ENCODE peak calls at places on chromosome 5, in eight cellular contexts. One of them, this sample, is unnamed.

GRCh38 chr5:154196955-154197652 is 6.6 kb downstream of the GALNT10 start:
- DNase-seq in progenitor cell of endocrine pancreas: no peak
- DNase-seq in heart left ventricle: no peak
- DNase-seq in GM10248: no peak
- DNase-seq in type B pancreatic cell: no peak
- DNase-seq in BJ: no peak
- DNase-seq in CD4-positive, alpha-beta T cell: no peak
- DNase-seq in AG09309: no peak
- DNase-seq in this sample: no peak

GRCh38 chr5:10145922-10146321 is 103.8 kb downstream of the ATPSCKMT start:
- DNase-seq in progenitor cell of endocrine pancreas: no peak
- DNase-seq in heart left ventricle: no peak
- DNase-seq in GM10248: no peak
- DNase-seq in type B pancreatic cell: no peak
- DNase-seq in BJ: no peak
- DNase-seq in CD4-positive, alpha-beta T cell: no peak
- DNase-seq in AG09309: peak; percentile 33
- DNase-seq in this sample: no peak

GRCh38 chr5:20514145-20514544 is 526.1 kb upstream of the CDH18 start:
- DNase-seq in progenitor cell of endocrine pancreas: no peak
- DNase-seq in heart left ventricle: no peak
- DNase-seq in GM10248: no peak
- DNase-seq in type B pancreatic cell: no peak
- DNase-seq in BJ: no peak
- DNase-seq in CD4-positive, alpha-beta T cell: no peak
- DNase-seq in AG09309: no peak
- DNase-seq in this sample: no peak

GRCh38 chr5:176619569-176620332 is 9.8 kb upstream of the GPRIN1 start:
- DNase-seq in progenitor cell of endocrine pancreas: no peak
- DNase-seq in heart left ventricle: no peak
- DNase-seq in GM10248: no peak
- DNase-seq in type B pancreatic cell: no peak
- DNase-seq in BJ: no peak
- DNase-seq in CD4-positive, alpha-beta T cell: no peak
- DNase-seq in AG09309: no peak
- DNase-seq in this sample: no peak

GRCh38 chr5:149434162-149435014 is 55.3 kb upstream of the IL17B start:
- DNase-seq in progenitor cell of endocrine pancreas: peak; percentile 45
- DNase-seq in heart left ventricle: no peak
- DNase-seq in GM10248: peak; percentile 74
- DNase-seq in type B pancreatic cell: no peak
- DNase-seq in BJ: no peak
- DNase-seq in CD4-positive, alpha-beta T cell: peak; percentile 58
- DNase-seq in AG09309: no peak
- DNase-seq in this sample: no peak

GRCh38 chr5:143106175-143106574 is 297.3 kb downstream of the NR3C1 start:
- DNase-seq in progenitor cell of endocrine pancreas: no peak
- DNase-seq in heart left ventricle: no peak
- DNase-seq in GM10248: no peak
- DNase-seq in type B pancreatic cell: no peak
- DNase-seq in BJ: no peak
- DNase-seq in CD4-positive, alpha-beta T cell: no peak
- DNase-seq in AG09309: peak; percentile 63
- DNase-seq in this sample: no peak

GRCh38 chr5:78647838-78648358 is 674 bp downstream of the LHFPL2 start:
- DNase-seq in progenitor cell of endocrine pancreas: no peak
- DNase-seq in heart left ventricle: peak; percentile 84
- DNase-seq in GM10248: peak; percentile 52
- DNase-seq in type B pancreatic cell: peak; percentile 72
- DNase-seq in BJ: no peak
- DNase-seq in CD4-positive, alpha-beta T cell: no peak
- DNase-seq in AG09309: no peak
- DNase-seq in this sample: peak; percentile 86

GRCh38 chr5:119049824-119050449 is 20.9 kb upstream of the DMXL1 start:
- DNase-seq in progenitor cell of endocrine pancreas: no peak
- DNase-seq in heart left ventricle: no peak
- DNase-seq in GM10248: no peak
- DNase-seq in type B pancreatic cell: no peak
- DNase-seq in BJ: no peak
- DNase-seq in CD4-positive, alpha-beta T cell: no peak
- DNase-seq in AG09309: peak; percentile 62
- DNase-seq in this sample: no peak

GRCh38 chr5:79225026-79225425 is 10.9 kb upstream of the JMY start:
- DNase-seq in progenitor cell of endocrine pancreas: no peak
- DNase-seq in heart left ventricle: no peak
- DNase-seq in GM10248: no peak
- DNase-seq in type B pancreatic cell: no peak
- DNase-seq in BJ: no peak
- DNase-seq in CD4-positive, alpha-beta T cell: no peak
- DNase-seq in AG09309: no peak
- DNase-seq in this sample: no peak

GRCh38 chr5:116614603-116614920 is 39.9 kb upstream of the SEMA6A start:
- DNase-seq in progenitor cell of endocrine pancreas: no peak
- DNase-seq in heart left ventricle: no peak
- DNase-seq in GM10248: no peak
- DNase-seq in type B pancreatic cell: no peak
- DNase-seq in BJ: no peak
- DNase-seq in CD4-positive, alpha-beta T cell: no peak
- DNase-seq in AG09309: no peak
- DNase-seq in this sample: no peak

GRCh38 chr5:156888520-156888919 is 38.4 kb downstream of the PPP1R2B start:
- DNase-seq in progenitor cell of endocrine pancreas: no peak
- DNase-seq in heart left ventricle: no peak
- DNase-seq in GM10248: no peak
- DNase-seq in type B pancreatic cell: no peak
- DNase-seq in BJ: no peak
- DNase-seq in CD4-positive, alpha-beta T cell: no peak
- DNase-seq in AG09309: no peak
- DNase-seq in this sample: no peak

GRCh38 chr5:23840083-23840482 is 332.7 kb downstream of the PRDM9 start:
- DNase-seq in progenitor cell of endocrine pancreas: no peak
- DNase-seq in heart left ventricle: no peak
- DNase-seq in GM10248: no peak
- DNase-seq in type B pancreatic cell: no peak
- DNase-seq in BJ: no peak
- DNase-seq in CD4-positive, alpha-beta T cell: no peak
- DNase-seq in AG09309: no peak
- DNase-seq in this sample: no peak

GRCh38 chr5:10106806-10107205 is 142.9 kb downstream of the ATPSCKMT start:
- DNase-seq in progenitor cell of endocrine pancreas: no peak
- DNase-seq in heart left ventricle: no peak
- DNase-seq in GM10248: no peak
- DNase-seq in type B pancreatic cell: no peak
- DNase-seq in BJ: no peak
- DNase-seq in CD4-positive, alpha-beta T cell: no peak
- DNase-seq in AG09309: no peak
- DNase-seq in this sample: no peak

GRCh38 chr5:143562935-143563334 is 159.4 kb upstream of the NR3C1 start:
- DNase-seq in progenitor cell of endocrine pancreas: no peak
- DNase-seq in heart left ventricle: no peak
- DNase-seq in GM10248: no peak
- DNase-seq in type B pancreatic cell: no peak
- DNase-seq in BJ: no peak
- DNase-seq in CD4-positive, alpha-beta T cell: no peak
- DNase-seq in AG09309: no peak
- DNase-seq in this sample: no peak

GRCh38 chr5:140189977-140190867 is 15.2 kb downstream of the CYSTM1 start:
- DNase-seq in progenitor cell of endocrine pancreas: no peak
- DNase-seq in heart left ventricle: no peak
- DNase-seq in GM10248: no peak
- DNase-seq in type B pancreatic cell: no peak
- DNase-seq in BJ: peak; percentile 14
- DNase-seq in CD4-positive, alpha-beta T cell: no peak
- DNase-seq in AG09309: no peak
- DNase-seq in this sample: no peak

GRCh38 chr5:112366987-112367386 is 52.1 kb downstream of the EPB41L4A start:
- DNase-seq in progenitor cell of endocrine pancreas: no peak
- DNase-seq in heart left ventricle: no peak
- DNase-seq in GM10248: peak; percentile 21
- DNase-seq in type B pancreatic cell: no peak
- DNase-seq in BJ: no peak
- DNase-seq in CD4-positive, alpha-beta T cell: no peak
- DNase-seq in AG09309: no peak
- DNase-seq in this sample: no peak

GRCh38 chr5:141914797-141915196 is 8.9 kb upstream of the DELE1 start:
- DNase-seq in progenitor cell of endocrine pancreas: no peak
- DNase-seq in heart left ventricle: no peak
- DNase-seq in GM10248: no peak
- DNase-seq in type B pancreatic cell: no peak
- DNase-seq in BJ: no peak
- DNase-seq in CD4-positive, alpha-beta T cell: no peak
- DNase-seq in AG09309: no peak
- DNase-seq in this sample: no peak

GRCh38 chr5:141913560-141913959 is 10.1 kb upstream of the DELE1 start:
- DNase-seq in progenitor cell of endocrine pancreas: no peak
- DNase-seq in heart left ventricle: no peak
- DNase-seq in GM10248: no peak
- DNase-seq in type B pancreatic cell: no peak
- DNase-seq in BJ: no peak
- DNase-seq in CD4-positive, alpha-beta T cell: no peak
- DNase-seq in AG09309: no peak
- DNase-seq in this sample: no peak

GRCh38 chr5:141916522-141916921 is 7.1 kb upstream of the DELE1 start:
- DNase-seq in progenitor cell of endocrine pancreas: no peak
- DNase-seq in heart left ventricle: no peak
- DNase-seq in GM10248: no peak
- DNase-seq in type B pancreatic cell: no peak
- DNase-seq in BJ: no peak
- DNase-seq in CD4-positive, alpha-beta T cell: no peak
- DNase-seq in AG09309: no peak
- DNase-seq in this sample: no peak

GRCh38 chr5:141915881-141916336 is 7.8 kb upstream of the DELE1 start:
- DNase-seq in progenitor cell of endocrine pancreas: no peak
- DNase-seq in heart left ventricle: no peak
- DNase-seq in GM10248: no peak
- DNase-seq in type B pancreatic cell: no peak
- DNase-seq in BJ: no peak
- DNase-seq in CD4-positive, alpha-beta T cell: no peak
- DNase-seq in AG09309: no peak
- DNase-seq in this sample: no peak

GRCh38 chr5:141914154-141914743 is 9.4 kb upstream of the DELE1 start:
- DNase-seq in progenitor cell of endocrine pancreas: peak; percentile 41
- DNase-seq in heart left ventricle: peak; percentile 76
- DNase-seq in GM10248: peak; percentile 66
- DNase-seq in type B pancreatic cell: no peak
- DNase-seq in BJ: no peak
- DNase-seq in CD4-positive, alpha-beta T cell: peak; percentile 37
- DNase-seq in AG09309: no peak
- DNase-seq in this sample: no peak
- TF ChIP-seq CTCF in progenitor cell of endocrine pancreas: peak; percentile 46
- TF ChIP-seq CTCF in heart left ventricle: peak; percentile 67
- TF ChIP-seq CTCF in GM10248: peak; percentile 29
- TF ChIP-seq CTCF in type B pancreatic cell: peak; percentile 62
- TF ChIP-seq CTCF in BJ: peak; percentile 38
- TF ChIP-seq CTCF in CD4-positive, alpha-beta T cell: no peak
- TF ChIP-seq CTCF in AG09309: peak; percentile 34
- TF ChIP-seq CTCF in this sample: peak; percentile 32

GRCh38 chr5:178582291-178582690 is 7.9 kb downstream of the COL23A1 start:
- DNase-seq in progenitor cell of endocrine pancreas: no peak
- DNase-seq in heart left ventricle: no peak
- DNase-seq in GM10248: no peak
- DNase-seq in type B pancreatic cell: no peak
- DNase-seq in BJ: no peak
- DNase-seq in CD4-positive, alpha-beta T cell: no peak
- DNase-seq in AG09309: no peak
- DNase-seq in this sample: peak; percentile 67

GRCh38 chr5:178581621-178582020 is 8.6 kb downstream of the COL23A1 start:
- DNase-seq in progenitor cell of endocrine pancreas: no peak
- DNase-seq in heart left ventricle: no peak
- DNase-seq in GM10248: no peak
- DNase-seq in type B pancreatic cell: no peak
- DNase-seq in BJ: no peak
- DNase-seq in CD4-positive, alpha-beta T cell: no peak
- DNase-seq in AG09309: no peak
- DNase-seq in this sample: no peak

GRCh38 chr5:178587793-178588611 is 2.2 kb downstream of the COL23A1 start:
- DNase-seq in progenitor cell of endocrine pancreas: no peak
- DNase-seq in heart left ventricle: no peak
- DNase-seq in GM10248: no peak
- DNase-seq in type B pancreatic cell: no peak
- DNase-seq in BJ: no peak
- DNase-seq in CD4-positive, alpha-beta T cell: no peak
- DNase-seq in AG09309: no peak
- DNase-seq in this sample: no peak

GRCh38 chr5:178580556-178580955 is 9.6 kb downstream of the COL23A1 start:
- DNase-seq in progenitor cell of endocrine pancreas: no peak
- DNase-seq in heart left ventricle: no peak
- DNase-seq in GM10248: no peak
- DNase-seq in type B pancreatic cell: peak; percentile 34
- DNase-seq in BJ: no peak
- DNase-seq in CD4-positive, alpha-beta T cell: no peak
- DNase-seq in AG09309: no peak
- DNase-seq in this sample: peak; percentile 73

DNA sequence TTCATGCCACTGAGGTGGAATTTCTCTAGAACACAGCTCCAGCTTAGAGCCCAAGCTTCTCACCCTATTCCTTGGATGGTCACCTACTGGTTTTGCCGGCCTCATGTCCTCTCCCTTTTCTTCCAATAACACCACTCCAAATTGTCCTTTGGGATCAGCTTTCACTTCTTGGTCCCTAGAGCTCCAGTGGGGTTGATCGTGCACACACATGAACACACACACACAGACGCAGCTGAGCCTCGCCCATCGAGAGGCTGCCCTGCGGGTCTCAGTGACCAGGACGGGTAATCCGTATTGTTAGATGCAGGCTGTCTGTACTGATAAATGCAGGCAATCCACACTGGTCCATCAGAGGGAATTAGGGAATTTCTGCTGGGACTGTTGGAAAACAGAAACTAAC is 6.9 kb downstream of the COL23A1 start:
- DNase-seq in progenitor cell of endocrine pancreas: no peak
- DNase-seq in heart left ventricle: no peak
- DNase-seq in GM10248: no peak
- DNase-seq in type B pancreatic cell: no peak
- DNase-seq in BJ: no peak
- DNase-seq in CD4-positive, alpha-beta T cell: no peak
- DNase-seq in AG09309: no peak
- DNase-seq in this sample: peak; percentile 76
- TF ChIP-seq CTCF in progenitor cell of endocrine pancreas: no peak
- TF ChIP-seq CTCF in heart left ventricle: no peak
- TF ChIP-seq CTCF in GM10248: no peak
- TF ChIP-seq CTCF in type B pancreatic cell: no peak
- TF ChIP-seq CTCF in BJ: no peak
- TF ChIP-seq CTCF in CD4-positive, alpha-beta T cell: no peak
- TF ChIP-seq CTCF in AG09309: no peak
- TF ChIP-seq CTCF in this sample: no peak

GRCh38 chr5:67338416-67338815 is 141.8 kb upstream of the CD180 start:
- DNase-seq in progenitor cell of endocrine pancreas: no peak
- DNase-seq in heart left ventricle: no peak
- DNase-seq in GM10248: no peak
- DNase-seq in type B pancreatic cell: no peak
- DNase-seq in BJ: no peak
- DNase-seq in CD4-positive, alpha-beta T cell: no peak
- DNase-seq in AG09309: no peak
- DNase-seq in this sample: no peak
- TF ChIP-seq CTCF in progenitor cell of endocrine pancreas: no peak
- TF ChIP-seq CTCF in heart left ventricle: no peak
- TF ChIP-seq CTCF in GM10248: no peak
- TF ChIP-seq CTCF in type B pancreatic cell: no peak
- TF ChIP-seq CTCF in BJ: no peak
- TF ChIP-seq CTCF in CD4-positive, alpha-beta T cell: no peak
- TF ChIP-seq CTCF in AG09309: no peak
- TF ChIP-seq CTCF in this sample: peak; percentile 13

GRCh38 chr5:38059876-38060275 is 198.5 kb upstream of the EGFLAM start:
- DNase-seq in progenitor cell of endocrine pancreas: no peak
- DNase-seq in heart left ventricle: no peak
- DNase-seq in GM10248: no peak
- DNase-seq in type B pancreatic cell: no peak
- DNase-seq in BJ: no peak
- DNase-seq in CD4-positive, alpha-beta T cell: no peak
- DNase-seq in AG09309: no peak
- DNase-seq in this sample: no peak

GRCh38 chr5:38060354-38060753 is 198.0 kb upstream of the EGFLAM start:
- DNase-seq in progenitor cell of endocrine pancreas: no peak
- DNase-seq in heart left ventricle: no peak
- DNase-seq in GM10248: no peak
- DNase-seq in type B pancreatic cell: no peak
- DNase-seq in BJ: no peak
- DNase-seq in CD4-positive, alpha-beta T cell: no peak
- DNase-seq in AG09309: no peak
- DNase-seq in this sample: no peak
- TF ChIP-seq CTCF in progenitor cell of endocrine pancreas: no peak
- TF ChIP-seq CTCF in heart left ventricle: no peak
- TF ChIP-seq CTCF in GM10248: no peak
- TF ChIP-seq CTCF in type B pancreatic cell: no peak
- TF ChIP-seq CTCF in BJ: no peak
- TF ChIP-seq CTCF in CD4-positive, alpha-beta T cell: no peak
- TF ChIP-seq CTCF in AG09309: no peak
- TF ChIP-seq CTCF in this sample: no peak